ENCODE peak calls at places on chromosomes 7 and 10, in six cellular contexts. Z, Y, U, Q, T and K are unnamed samples.
A peak's percentile ranks its signal among the peaks of the same experiment; 100 is the strongest.

GRCh38 chr7:70285176-70285575 is 686.9 kb downstream of the AUTS2 start:
- DNase-seq in Z (no peak), Y (no peak), U (no peak), Q (no peak), T (no peak), K (no peak)

GRCh38 chr7:141076377-141076776 is 2.5 kb downstream of the TMEM178B start:
- DNase-seq in Z (no peak), Y (no peak), U (no peak), Q (no peak), T (no peak), K (no peak)

GRCh38 chr7:98081351-98081750 is 25.3 kb upstream of the LMTK2 start:
- DNase-seq in Z (no peak), Y (no peak), U (no peak), Q (no peak), T (no peak), K (no peak)

GRCh38 chr7:158586499-158587191 is 978 bp downstream of the PTPRN2 start:
- DNase-seq in Z (no peak), Y (no peak), U (no peak), Q (no peak), T (no peak), K (no peak)

GRCh38 chr7:138468244-138469123 is 8.4 kb downstream of the TRIM24 start:
- DNase-seq in Z (no peak), Y (no peak), U (peak; percentile 14), Q (peak; percentile 61), T (no peak), K (no peak)

GRCh38 chr7:43584200-43584586 is 1.3 kb downstream of the STK17A start:
- DNase-seq in Z (peak; percentile 61), Y (peak; percentile 87), U (peak; percentile 71), Q (peak; percentile 73), T (peak; percentile 34), K (peak; percentile 79)

GRCh38 chr7:471191-471865 is 48.3 kb downstream of the PDGFA start:
- DNase-seq in Z (peak; percentile 0), Y (no peak), U (no peak), Q (no peak), T (no peak), K (no peak)

GRCh38 chr7:105015631-105015965 is 1.6 kb downstream of the KMT2E start:
- DNase-seq in Z (peak; percentile 58), Y (peak; percentile 42), U (peak; percentile 41), Q (no peak), T (peak; percentile 26), K (no peak)

GRCh38 chr10:127398967-127399350 is 150.2 kb upstream of the NPS start:
- DNase-seq in Z (no peak), Y (no peak), U (no peak), Q (no peak), T (no peak), K (no peak)

GRCh38 chr10:124126711-124127385 is 33.5 kb upstream of the CHST15 start:
- DNase-seq in Z (no peak), Y (no peak), U (no peak), Q (no peak), T (no peak), K (no peak)

GRCh38 chr7:47795631-47796030 is 152.6 kb downstream of the PKD1L1 start:
- DNase-seq in Z (no peak), Y (peak; percentile 99), U (peak; percentile 96), Q (peak; percentile 93), T (no peak), K (no peak)

GRCh38 chr7:70719120-70719519 is 412.8 kb upstream of the GALNT17 start:
- DNase-seq in Z (no peak), Y (no peak), U (no peak), Q (no peak), T (no peak), K (no peak)

GRCh38 chr7:143126146-143126545 is 5.7 kb upstream of the PIP start:
- DNase-seq in Z (no peak), Y (peak; percentile 41), U (no peak), Q (peak; percentile 84), T (no peak), K (no peak)